ENCODE peak calls at places on chromosomes 2 and 18, in five cellular contexts. J, D, I, G and S are unnamed samples.

GRCh38 chr18:7568426-7568825 is 1.3 kb downstream of the PTPRM start:
- DNase-seq in J (peak), D (no peak), I (peak), G (no peak), S (no peak)

GRCh38 chr2:226985227-226985946 is 149.5 kb downstream of the RHBDD1 start:
- DNase-seq in J (peak), D (no peak), I (peak), G (peak), S (peak)

GRCh38 chr2:26251893-26252292 is 7.2 kb downstream of the HADHB start:
- DNase-seq in J (no peak), D (no peak), I (no peak), G (no peak), S (no peak)

GRCh38 chr2:160419776-160420521 is 73.7 kb downstream of the RBMS1 start:
- DNase-seq in J (peak), D (no peak), I (no peak), G (peak), S (no peak)

GRCh38 chr2:31386648-31387047 is 27.9 kb downstream of the XDH start:
- DNase-seq in J (no peak), D (no peak), I (no peak), G (no peak), S (no peak)

GRCh38 chr2:174120346-174120745 is 128.0 kb downstream of the OLA1 start:
- DNase-seq in J (peak), D (no peak), I (no peak), G (no peak), S (no peak)

GRCh38 chr2:237441605-237442004 is 27.6 kb upstream of the COL6A3 start:
- DNase-seq in J (peak), D (no peak), I (peak), G (peak), S (no peak)

GRCh38 chr2:10162586-10163497 is 40.3 kb downstream of the RRM2 start:
- DNase-seq in J (no peak), D (peak), I (no peak), G (no peak), S (no peak)

GRCh38 chr18:54813305-54813704 is 15.0 kb upstream of the RAB27B start:
- DNase-seq in J (no peak), D (no peak), I (no peak), G (no peak), S (no peak)

GRCh38 chr2:198456418-198456817 is 652.0 kb downstream of the PLCL1 start:
- DNase-seq in J (peak), D (no peak), I (no peak), G (no peak), S (no peak)

GRCh38 chr2:212548459-212548815 is 9.8 kb upstream of the ERBB4 start:
- DNase-seq in J (peak), D (no peak), I (peak), G (peak), S (no peak)

GRCh38 chr2:30267576-30267975 is 36.2 kb downstream of the LBH start:
- DNase-seq in J (no peak), D (no peak), I (no peak), G (no peak), S (no peak)

GRCh38 chr18:58310517-58310916 is 266.5 kb downstream of the NEDD4L start:
- DNase-seq in J (peak), D (peak), I (no peak), G (no peak), S (no peak)

GRCh38 chr2:144975881-144976280 is 456.0 kb upstream of the ZEB2 start:
- DNase-seq in J (no peak), D (no peak), I (no peak), G (no peak), S (no peak)

GRCh38 chr18:69954719-69955118 is 7.0 kb upstream of the CD226 start:
- DNase-seq in J (no peak), D (no peak), I (no peak), G (no peak), S (no peak)

GRCh38 chr2:133532919-133533318 is 35.3 kb downstream of the NCKAP5 start:
- DNase-seq in J (peak), D (no peak), I (no peak), G (peak), S (no peak)

GRCh38 chr2:158969717-158970521 is 1.5 kb downstream of the TANC1 start:
- DNase-seq in J (peak), D (no peak), I (peak), G (peak), S (peak)

GRCh38 chr2:174771631-174772491 is 7.6 kb upstream of the CHRNA1 start:
- DNase-seq in J (peak), D (peak), I (peak), G (peak), S (peak)

GRCh38 chr2:227460079-227460485 is 11.9 kb upstream of the AGFG1 start:
- DNase-seq in J (peak), D (peak), I (no peak), G (no peak), S (no peak)

GRCh38 chr2:188333751-188334524 is 42.3 kb downstream of the GULP1 start:
- DNase-seq in J (peak), D (no peak), I (peak), G (no peak), S (no peak)